ENCODE peak calls at places on chromosomes 3 and 15, in five cellular contexts. One of them, this sample, is unnamed.

GRCh38 chr3:9846231-9846630 is 2.4 kb upstream of the RPUSD3 start:
- DNase-seq in gastrocnemius medialis: no peak
- DNase-seq in GM23248: no peak
- DNase-seq in OCI-LY7: no peak
- DNase-seq in CD4-positive, alpha-beta memory T cell: no peak
- DNase-seq in this sample: no peak

GRCh38 chr3:175716451-175716850 is 857.3 kb downstream of the NAALADL2 start:
- DNase-seq in gastrocnemius medialis: no peak
- DNase-seq in CD4-positive, alpha-beta memory T cell: no peak
- DNase-seq in OCI-LY7: no peak
- DNase-seq in GM23248: peak; percentile 9
- DNase-seq in this sample: no peak

GRCh38 chr3:43905157-43905556 is 214.4 kb downstream of the ABHD5 start:
- DNase-seq in GM23248: peak; percentile 31
- DNase-seq in CD4-positive, alpha-beta memory T cell: no peak
- DNase-seq in OCI-LY7: no peak
- DNase-seq in gastrocnemius medialis: no peak
- DNase-seq in this sample: no peak

GRCh38 chr15:73797366-73798158 is 44.4 kb upstream of the INSYN1 start:
- DNase-seq in OCI-LY7: no peak
- DNase-seq in GM23248: no peak
- DNase-seq in CD4-positive, alpha-beta memory T cell: no peak
- DNase-seq in gastrocnemius medialis: no peak
- DNase-seq in this sample: no peak

GRCh38 chr15:75178171-75178937 is 23.3 kb upstream of the C15orf39 start:
- DNase-seq in gastrocnemius medialis: no peak
- DNase-seq in CD4-positive, alpha-beta memory T cell: no peak
- DNase-seq in OCI-LY7: no peak
- DNase-seq in GM23248: peak; percentile 51
- DNase-seq in this sample: peak; percentile 72

GRCh38 chr15:100834731-100835130 is 44.9 kb upstream of the ALDH1A3 start:
- DNase-seq in GM23248: no peak
- DNase-seq in OCI-LY7: no peak
- DNase-seq in CD4-positive, alpha-beta memory T cell: no peak
- DNase-seq in gastrocnemius medialis: no peak
- DNase-seq in this sample: no peak

GRCh38 chr3:124650798-124651197 is 79.5 kb upstream of the UMPS start:
- DNase-seq in GM23248: no peak
- DNase-seq in gastrocnemius medialis: no peak
- DNase-seq in OCI-LY7: no peak
- DNase-seq in CD4-positive, alpha-beta memory T cell: no peak
- DNase-seq in this sample: no peak

GRCh38 chr3:16013563-16013962 is 160.9 kb upstream of the GALNT15 start:
- DNase-seq in GM23248: no peak
- DNase-seq in gastrocnemius medialis: no peak
- DNase-seq in OCI-LY7: no peak
- DNase-seq in CD4-positive, alpha-beta memory T cell: no peak
- DNase-seq in this sample: no peak

GRCh38 chr3:154089416-154090115 is 31.6 kb upstream of the ARHGEF26 start:
- DNase-seq in GM23248: no peak
- DNase-seq in gastrocnemius medialis: no peak
- DNase-seq in CD4-positive, alpha-beta memory T cell: no peak
- DNase-seq in OCI-LY7: no peak
- DNase-seq in this sample: no peak

GRCh38 chr3:151943539-151943938 is 70.1 kb downstream of the SUCNR1 start:
- DNase-seq in CD4-positive, alpha-beta memory T cell: no peak
- DNase-seq in gastrocnemius medialis: no peak
- DNase-seq in GM23248: no peak
- DNase-seq in OCI-LY7: no peak
- DNase-seq in this sample: no peak

GRCh38 chr3:10753964-10754363 is 62.1 kb upstream of the SLC6A11 start:
- DNase-seq in gastrocnemius medialis: no peak
- DNase-seq in CD4-positive, alpha-beta memory T cell: peak; percentile 10
- DNase-seq in OCI-LY7: peak; percentile 38
- DNase-seq in GM23248: peak; percentile 62
- DNase-seq in this sample: no peak

GRCh38 chr3:171064461-171064860 is 37.9 kb upstream of the SLC2A2 start:
- DNase-seq in CD4-positive, alpha-beta memory T cell: no peak
- DNase-seq in GM23248: no peak
- DNase-seq in gastrocnemius medialis: no peak
- DNase-seq in OCI-LY7: no peak
- DNase-seq in this sample: no peak

GRCh38 chr3:65436580-65436979 is 602.1 kb downstream of the MAGI1 start:
- DNase-seq in CD4-positive, alpha-beta memory T cell: no peak
- DNase-seq in gastrocnemius medialis: no peak
- DNase-seq in OCI-LY7: peak; percentile 1
- DNase-seq in GM23248: no peak
- DNase-seq in this sample: no peak

GRCh38 chr3:167940241-167940640 is 155.5 kb downstream of the GOLIM4 start:
- DNase-seq in CD4-positive, alpha-beta memory T cell: no peak
- DNase-seq in GM23248: peak; percentile 8
- DNase-seq in gastrocnemius medialis: no peak
- DNase-seq in OCI-LY7: no peak
- DNase-seq in this sample: no peak

GRCh38 chr15:100704281-100705055 is 102.1 kb downstream of the ASB7 start:
- DNase-seq in GM23248: peak; percentile 97
- DNase-seq in CD4-positive, alpha-beta memory T cell: no peak
- DNase-seq in OCI-LY7: no peak
- DNase-seq in gastrocnemius medialis: no peak
- DNase-seq in this sample: no peak

GRCh38 chr15:59680870-59681269 is 8.2 kb downstream of the BNIP2 start:
- DNase-seq in OCI-LY7: no peak
- DNase-seq in CD4-positive, alpha-beta memory T cell: no peak
- DNase-seq in gastrocnemius medialis: no peak
- DNase-seq in GM23248: no peak
- DNase-seq in this sample: no peak

GRCh38 chr3:53815651-53816050 is 30.6 kb downstream of the CHDH start:
- DNase-seq in OCI-LY7: no peak
- DNase-seq in gastrocnemius medialis: no peak
- DNase-seq in GM23248: no peak
- DNase-seq in CD4-positive, alpha-beta memory T cell: no peak
- DNase-seq in this sample: no peak

GRCh38 chr3:67551366-67552016 is 102.9 kb downstream of the SUCLG2 start:
- DNase-seq in GM23248: no peak
- DNase-seq in gastrocnemius medialis: peak; percentile 64
- DNase-seq in OCI-LY7: no peak
- DNase-seq in CD4-positive, alpha-beta memory T cell: no peak
- DNase-seq in this sample: no peak

GRCh38 chr3:150761831-150762661 is 923 bp downstream of the SIAH2 start:
- DNase-seq in CD4-positive, alpha-beta memory T cell: peak; percentile 33
- DNase-seq in GM23248: peak; percentile 84
- DNase-seq in gastrocnemius medialis: peak; percentile 69
- DNase-seq in OCI-LY7: peak; percentile 34
- DNase-seq in this sample: peak; percentile 71

GRCh38 chr15:72197460-72198409 is at the start of gene GRAMD2A:
- DNase-seq in GM23248: peak; percentile 67
- DNase-seq in CD4-positive, alpha-beta memory T cell: no peak
- DNase-seq in OCI-LY7: no peak
- DNase-seq in gastrocnemius medialis: no peak
- DNase-seq in this sample: no peak

GRCh38 chr15:46344115-46344749 is 709.4 kb downstream of the SQOR start:
- DNase-seq in gastrocnemius medialis: no peak
- DNase-seq in CD4-positive, alpha-beta memory T cell: no peak
- DNase-seq in GM23248: no peak
- DNase-seq in OCI-LY7: no peak
- DNase-seq in this sample: no peak

GRCh38 chr3:152474585-152474984 is 205.9 kb downstream of the MBNL1 start:
- DNase-seq in gastrocnemius medialis: no peak
- DNase-seq in OCI-LY7: peak; percentile 48
- DNase-seq in CD4-positive, alpha-beta memory T cell: no peak
- DNase-seq in GM23248: peak; percentile 85
- DNase-seq in this sample: peak; percentile 21

GRCh38 chr3:38480093-38480445 is 16.1 kb upstream of the EXOG start:
- DNase-seq in OCI-LY7: no peak
- DNase-seq in CD4-positive, alpha-beta memory T cell: no peak
- DNase-seq in GM23248: no peak
- DNase-seq in gastrocnemius medialis: no peak
- DNase-seq in this sample: no peak

GRCh38 chr3:126065876-126066275 is 18.0 kb downstream of the SLC41A3 start:
- DNase-seq in gastrocnemius medialis: no peak
- DNase-seq in OCI-LY7: no peak
- DNase-seq in GM23248: no peak
- DNase-seq in CD4-positive, alpha-beta memory T cell: no peak
- DNase-seq in this sample: no peak

GRCh38 chr15:28892789-28893610 is 7.2 kb downstream of the APBA2 start:
- DNase-seq in OCI-LY7: no peak
- DNase-seq in CD4-positive, alpha-beta memory T cell: no peak
- DNase-seq in gastrocnemius medialis: no peak
- DNase-seq in GM23248: peak; percentile 12
- DNase-seq in this sample: no peak

GRCh38 chr3:179321585-179322322 is 1.1 kb upstream of the ZNF639 start:
- DNase-seq in CD4-positive, alpha-beta memory T cell: no peak
- DNase-seq in GM23248: peak; percentile 78
- DNase-seq in OCI-LY7: peak; percentile 61
- DNase-seq in gastrocnemius medialis: no peak
- DNase-seq in this sample: peak; percentile 49

GRCh38 chr15:98689431-98689861 is 41.1 kb downstream of the IGF1R start:
- DNase-seq in gastrocnemius medialis: no peak
- DNase-seq in GM23248: peak; percentile 75
- DNase-seq in OCI-LY7: no peak
- DNase-seq in CD4-positive, alpha-beta memory T cell: no peak
- DNase-seq in this sample: no peak
- H3K4me1 ChIP-seq in gastrocnemius medialis: peaks cover 41% of the 10 kb centered on the region
- H3K4me1 ChIP-seq in GM23248: peaks cover 34% of the 10 kb centered on the region
- H3K4me1 ChIP-seq in OCI-LY7: no peaks in the 10 kb centered on the region
- H3K4me1 ChIP-seq in CD4-positive, alpha-beta memory T cell: no peaks in the 10 kb centered on the region
- H3K4me1 ChIP-seq in this sample: no peaks in the 10 kb centered on the region

GRCh38 chr15:68027388-68027787 is 26.7 kb upstream of the PIAS1 start:
- DNase-seq in GM23248: no peak
- DNase-seq in gastrocnemius medialis: no peak
- DNase-seq in OCI-LY7: no peak
- DNase-seq in CD4-positive, alpha-beta memory T cell: no peak
- DNase-seq in this sample: no peak

GRCh38 chr15:68031406-68031805 is 22.7 kb upstream of the PIAS1 start:
- DNase-seq in OCI-LY7: no peak
- DNase-seq in GM23248: peak; percentile 6
- DNase-seq in gastrocnemius medialis: no peak
- DNase-seq in CD4-positive, alpha-beta memory T cell: no peak
- DNase-seq in this sample: no peak

GRCh38 chr15:68028137-68028771 is 25.9 kb upstream of the PIAS1 start:
- DNase-seq in gastrocnemius medialis: no peak
- DNase-seq in GM23248: peak; percentile 9
- DNase-seq in CD4-positive, alpha-beta memory T cell: no peak
- DNase-seq in OCI-LY7: no peak
- DNase-seq in this sample: no peak

GRCh38 chr15:68029959-68030358 is 24.2 kb upstream of the PIAS1 start:
- DNase-seq in GM23248: no peak
- DNase-seq in CD4-positive, alpha-beta memory T cell: no peak
- DNase-seq in gastrocnemius medialis: no peak
- DNase-seq in OCI-LY7: no peak
- DNase-seq in this sample: no peak

GRCh38 chr15:68028808-68029207 is 25.3 kb upstream of the PIAS1 start:
- DNase-seq in gastrocnemius medialis: no peak
- DNase-seq in GM23248: no peak
- DNase-seq in CD4-positive, alpha-beta memory T cell: no peak
- DNase-seq in OCI-LY7: no peak
- DNase-seq in this sample: no peak
- H3K4me1 ChIP-seq in gastrocnemius medialis: no peaks in the 10 kb centered on the region
- H3K4me1 ChIP-seq in GM23248: no peaks in the 10 kb centered on the region
- H3K4me1 ChIP-seq in CD4-positive, alpha-beta memory T cell: no peaks in the 10 kb centered on the region
- H3K4me1 ChIP-seq in OCI-LY7: no peaks in the 10 kb centered on the region
- H3K4me1 ChIP-seq in this sample: no peaks in the 10 kb centered on the region

GRCh38 chr3:42531470-42531869 is 29.0 kb downstream of the VIPR1 start:
- DNase-seq in CD4-positive, alpha-beta memory T cell: no peak
- DNase-seq in gastrocnemius medialis: no peak
- DNase-seq in OCI-LY7: no peak
- DNase-seq in GM23248: no peak
- DNase-seq in this sample: no peak
- H3K4me1 ChIP-seq in CD4-positive, alpha-beta memory T cell: peaks cover 87% of the 10 kb centered on the region
- H3K4me1 ChIP-seq in gastrocnemius medialis: no peaks in the 10 kb centered on the region
- H3K4me1 ChIP-seq in OCI-LY7: no peaks in the 10 kb centered on the region
- H3K4me1 ChIP-seq in GM23248: no peaks in the 10 kb centered on the region
- H3K4me1 ChIP-seq in this sample: no peaks in the 10 kb centered on the region

DNA sequence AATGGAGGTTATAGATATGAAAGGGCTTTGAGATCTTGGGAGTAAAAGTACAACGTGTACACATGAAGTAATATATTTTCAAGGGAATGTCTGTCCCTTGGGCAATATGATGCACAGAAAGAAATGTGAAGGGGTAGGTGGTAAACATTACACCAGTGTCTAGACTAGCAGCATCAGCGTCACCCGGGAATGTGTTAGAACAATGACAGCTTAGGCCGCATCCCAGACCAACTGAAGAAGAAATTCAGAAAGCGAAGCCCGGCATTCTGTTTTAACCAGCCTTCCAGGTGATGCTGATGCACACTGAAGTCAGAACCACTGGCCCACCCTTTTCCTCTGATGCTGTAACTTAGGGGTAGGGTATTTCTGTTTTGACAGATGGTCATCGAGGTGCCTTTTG is 6.3 kb downstream of the INAFM2 start:
- DNase-seq in gastrocnemius medialis: no peak
- DNase-seq in OCI-LY7: no peak
- DNase-seq in GM23248: peak; percentile 29
- DNase-seq in CD4-positive, alpha-beta memory T cell: no peak
- DNase-seq in this sample: no peak
- H3K4me1 ChIP-seq in gastrocnemius medialis: peaks cover 31% of the 10 kb centered on the region
- H3K4me1 ChIP-seq in OCI-LY7: peaks cover 8% of the 10 kb centered on the region
- H3K4me1 ChIP-seq in GM23248: peaks cover 52% of the 10 kb centered on the region
- H3K4me1 ChIP-seq in CD4-positive, alpha-beta memory T cell: peaks cover 16% of the 10 kb centered on the region
- H3K4me1 ChIP-seq in this sample: no peaks in the 10 kb centered on the region

GRCh38 chr15:38667875-38668274 is 103.3 kb upstream of the RASGRP1 start:
- DNase-seq in GM23248: no peak
- DNase-seq in gastrocnemius medialis: no peak
- DNase-seq in OCI-LY7: no peak
- DNase-seq in CD4-positive, alpha-beta memory T cell: no peak
- DNase-seq in this sample: no peak
- H3K4me1 ChIP-seq in GM23248: no peaks in the 10 kb centered on the region
- H3K4me1 ChIP-seq in gastrocnemius medialis: no peaks in the 10 kb centered on the region
- H3K4me1 ChIP-seq in OCI-LY7: peaks cover 61% of the 10 kb centered on the region
- H3K4me1 ChIP-seq in CD4-positive, alpha-beta memory T cell: peaks cover 89% of the 10 kb centered on the region
- H3K4me1 ChIP-seq in this sample: no peaks in the 10 kb centered on the region

DNA sequence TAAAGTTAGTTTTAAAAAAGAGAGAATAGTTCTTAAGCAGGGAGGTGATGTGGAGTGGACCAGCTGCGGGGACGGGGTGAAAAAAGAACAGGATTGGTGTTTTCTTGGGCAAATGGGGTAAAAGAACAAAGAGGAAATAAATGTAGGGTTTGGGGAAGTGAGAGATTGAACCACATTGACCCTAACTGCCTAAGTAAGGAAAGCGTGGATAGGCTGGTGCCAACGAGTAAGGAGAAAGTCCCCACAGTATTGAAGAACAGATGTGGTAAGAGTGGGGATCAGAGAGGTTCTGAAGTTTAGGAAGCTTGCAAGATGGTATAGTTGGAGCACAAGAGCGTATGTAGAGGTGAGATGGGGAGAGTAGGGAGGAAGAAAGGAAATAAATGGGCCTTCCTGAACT is 17.0 kb downstream of the IREB2 start:
- DNase-seq in CD4-positive, alpha-beta memory T cell: no peak
- DNase-seq in GM23248: no peak
- DNase-seq in gastrocnemius medialis: no peak
- DNase-seq in OCI-LY7: peak; percentile 37
- DNase-seq in this sample: no peak
- H3K4me1 ChIP-seq in CD4-positive, alpha-beta memory T cell: peaks cover 78% of the 10 kb centered on the region
- H3K4me1 ChIP-seq in GM23248: peaks cover 20% of the 10 kb centered on the region
- H3K4me1 ChIP-seq in gastrocnemius medialis: peaks cover 75% of the 10 kb centered on the region
- H3K4me1 ChIP-seq in OCI-LY7: peaks cover 36% of the 10 kb centered on the region
- H3K4me1 ChIP-seq in this sample: peaks cover 7% of the 10 kb centered on the region

GRCh38 chr3:165835431-165835830 is 1.8 kb downstream of the BCHE start:
- DNase-seq in GM23248: no peak
- DNase-seq in gastrocnemius medialis: no peak
- DNase-seq in CD4-positive, alpha-beta memory T cell: no peak
- DNase-seq in OCI-LY7: no peak
- DNase-seq in this sample: no peak
- H3K4me1 ChIP-seq in GM23248: no peaks in the 10 kb centered on the region
- H3K4me1 ChIP-seq in gastrocnemius medialis: no peaks in the 10 kb centered on the region
- H3K4me1 ChIP-seq in CD4-positive, alpha-beta memory T cell: no peaks in the 10 kb centered on the region
- H3K4me1 ChIP-seq in OCI-LY7: no peaks in the 10 kb centered on the region
- H3K4me1 ChIP-seq in this sample: no peaks in the 10 kb centered on the region